ENCODE peak calls at places on chromosomes 12 and 14, in five cellular contexts. X is PC-3, K is HepG2, G is stomach, D is tibial artery. T is an unnamed sample. For H3K27me3, the result is how much of the 10 kb centered on the place peaks cover.

GRCh38 chr12:91103101-91103500 is 8.2 kb downstream of the LUM start:
- DNase-seq in X (no peak), K (no peak), G (no peak), D (no peak), T (no peak)

GRCh38 chr12:64560395-64561301 is 49.6 kb upstream of the RASSF3 start:
- DNase-seq in X (peak), K (no peak), G (no peak), D (no peak), T (peak)

GRCh38 chr12:46369095-46369473 is 3.5 kb downstream of the SLC38A2 start:
- DNase-seq in X (no peak), K (no peak), G (no peak), D (no peak), T (no peak)

GRCh38 chr12:49902399-49903350 is 1.0 kb downstream of the FAIM2 start:
- DNase-seq in X (no peak), K (no peak), G (no peak), D (no peak), T (no peak)

GRCh38 chr14:102316048-102316745 is 3.3 kb upstream of the ZNF839 start:
- DNase-seq in X (peak), K (peak), G (no peak), D (peak), T (no peak)

GRCh38 chr12:111259231-111259630 is 109.7 kb downstream of the PHETA1 start:
- DNase-seq in X (no peak), K (no peak), G (no peak), D (no peak), T (no peak)

GRCh38 chr12:109760031-109760929 is 46.7 kb downstream of the FAM222A start:
- DNase-seq in X (no peak), K (peak), G (peak), D (peak), T (no peak)

GRCh38 chr12:63423839-63424238 is 244.5 kb downstream of the DPY19L2 start:
- DNase-seq in X (no peak), K (no peak), G (no peak), D (no peak), T (no peak)

GRCh38 chr12:15788266-15789214 is 648 bp downstream of the EPS8 start:
- DNase-seq in X (peak), K (peak), G (peak), D (no peak), T (no peak)

GRCh38 chr12:105427883-105428282 is 97.4 kb downstream of the C12orf75 start:
- DNase-seq in X (peak), K (no peak), G (no peak), D (no peak), T (no peak)

GRCh38 chr12:39846971-39847661 is 227.5 kb upstream of the ABCD2 start:
- DNase-seq in X (no peak), K (peak), G (no peak), D (no peak), T (peak)

GRCh38 chr12:78916845-78917480 is 52.4 kb downstream of the SYT1 start:
- DNase-seq in X (peak), K (no peak), G (no peak), D (no peak), T (no peak)

GRCh38 chr12:51399893-51400292 is 8.7 kb upstream of the GALNT6 start:
- DNase-seq in X (no peak), K (peak), G (no peak), D (no peak), T (no peak)

GRCh38 chr12:105418232-105418631 is 87.7 kb downstream of the C12orf75 start:
- DNase-seq in X (peak), K (no peak), G (no peak), D (no peak), T (peak)

GRCh38 chr14:99550387-99550992 is 53.5 kb downstream of the CCDC85C start:
- DNase-seq in X (no peak), K (no peak), G (no peak), D (no peak), T (no peak)

GRCh38 chr12:8917751-8918150 is 3.4 kb downstream of the PHC1 start:
- DNase-seq in X (no peak), K (no peak), G (no peak), D (no peak), T (no peak)

GRCh38 chr14:94227029-94227428 is 52.9 kb downstream of the PPP4R4 start:
- DNase-seq in X (no peak), K (no peak), G (no peak), D (no peak), T (peak)

GRCh38 chr12:50934981-50935807 is 17.1 kb upstream of the HIGD1C start:
- DNase-seq in X (no peak), K (peak), G (no peak), D (no peak), T (peak)

GRCh38 chr14:51139221-51139681 is 44.3 kb upstream of the TRIM9 start:
- DNase-seq in X (no peak), K (no peak), G (no peak), D (no peak), T (no peak)

GRCh38 chr12:132497514-132498405 is 7.8 kb downstream of the FBRSL1 start:
- DNase-seq in X (no peak), K (no peak), G (no peak), D (no peak), T (no peak)

GRCh38 chr12:122100568-122100967 is 22.0 kb downstream of the MLXIP start:
- DNase-seq in X (no peak), K (no peak), G (no peak), D (no peak), T (no peak)

GRCh38 chr12:109393437-109394345 is 46.0 kb downstream of the MYO1H start:
- DNase-seq in X (peak), K (peak), G (peak), D (no peak), T (peak)

GRCh38 chr12:15664491-15664890 is 124.7 kb downstream of the EPS8 start:
- DNase-seq in X (peak), K (no peak), G (no peak), D (no peak), T (no peak)

GRCh38 chr12:32505067-32505466 is 105.7 kb downstream of the FGD4 start:
- DNase-seq in X (no peak), K (no peak), G (no peak), D (no peak), T (no peak)

GRCh38 chr12:67413577-67413976 is 144.4 kb downstream of the CAND1 start:
- DNase-seq in X (peak), K (no peak), G (no peak), D (no peak), T (no peak)

GRCh38 chr12:50103767-50104321 is at the start of gene GPD1:
- DNase-seq in X (peak), K (peak), G (peak), D (peak), T (no peak)

GRCh38 chr12:123431951-123432886 is 4.3 kb downstream of the RILPL2 start:
- DNase-seq in X (no peak), K (no peak), G (peak), D (no peak), T (no peak)

GRCh38 chr14:99724939-99725773 is 41.1 kb downstream of the CYP46A1 start:
- DNase-seq in X (no peak), K (no peak), G (no peak), D (peak), T (no peak)

GRCh38 chr12:13573698-13574321 is 377.3 kb downstream of the EMP1 start:
- DNase-seq in X (peak), K (no peak), G (no peak), D (no peak), T (no peak)

GRCh38 chr12:15698377-15698867 is 90.8 kb downstream of the EPS8 start:
- DNase-seq in X (no peak), K (no peak), G (no peak), D (no peak), T (no peak)

GRCh38 chr14:68800361-68800760 is 7.5 kb upstream of the ZFP36L1 start:
- DNase-seq in X (peak), K (no peak), G (no peak), D (no peak), T (no peak)

GRCh38 chr12:91984571-91984970 is 161.1 kb downstream of the BTG1 start:
- DNase-seq in X (peak), K (no peak), G (no peak), D (no peak), T (peak)

GRCh38 chr14:55745906-55746305 is 165.9 kb downstream of the KTN1 start:
- DNase-seq in X (no peak), K (no peak), G (no peak), D (no peak), T (no peak)

GRCh38 chr12:45543887-45544286 is 185.6 kb upstream of the ARID2 start:
- DNase-seq in X (peak), K (peak), G (peak), D (no peak), T (peak)

GRCh38 chr12:68100241-68100640 is 59.3 kb downstream of the IFNG start:
- DNase-seq in X (peak), K (no peak), G (no peak), D (no peak), T (no peak)

GRCh38 chr14:54023027-54023426 is 66.4 kb upstream of the BMP4 start:
- DNase-seq in X (no peak), K (no peak), G (no peak), D (no peak), T (no peak)

GRCh38 chr14:99647407-99647806 is 2.5 kb downstream of the HHIPL1 start:
- DNase-seq in X (no peak), K (no peak), G (no peak), D (no peak), T (no peak)

GRCh38 chr14:27528328-27528727 is 930.5 kb upstream of the NOVA1 start:
- DNase-seq in X (peak), K (peak), G (no peak), D (no peak), T (no peak)

GRCh38 chr14:101019974-101020710 is 116.6 kb upstream of the RTL1 start:
- DNase-seq in X (no peak), K (no peak), G (peak), D (peak), T (no peak)

GRCh38 chr12:130764475-130765185 is 48.5 kb upstream of the RIMBP2 start:
- DNase-seq in X (peak), K (no peak), G (no peak), D (no peak), T (no peak)

GRCh38 chr12:130762319-130762675 is 46.2 kb upstream of the RIMBP2 start:
- DNase-seq in X (no peak), K (no peak), G (no peak), D (no peak), T (no peak)

GRCh38 chr12:130765186-130765659 is 49.1 kb upstream of the RIMBP2 start:
- DNase-seq in X (peak), K (no peak), G (no peak), D (no peak), T (no peak)

GRCh38 chr12:130761537-130762318 is 45.6 kb upstream of the RIMBP2 start:
- DNase-seq in X (peak), K (peak), G (no peak), D (no peak), T (no peak)

DNA sequence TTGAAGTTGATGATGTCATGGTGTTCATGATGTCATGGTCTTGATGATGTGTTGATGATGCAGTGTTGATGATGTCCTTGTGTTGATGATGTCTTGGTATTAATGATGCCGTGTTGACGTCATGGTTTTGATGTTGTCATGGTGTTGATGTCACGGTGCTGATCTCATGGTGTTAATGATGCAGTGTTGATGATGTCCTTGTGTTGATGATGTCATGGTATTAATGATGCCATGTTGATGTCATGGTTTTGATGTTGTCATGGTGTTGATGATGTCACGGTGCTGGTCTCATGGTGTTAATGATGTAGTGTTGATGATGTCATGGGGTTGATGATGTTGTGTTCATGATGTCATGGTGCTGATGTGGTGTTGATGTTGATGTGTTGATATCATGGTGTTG is 48.0 kb upstream of the RIMBP2 start:
- DNase-seq in X (peak), K (no peak), G (no peak), D (no peak), T (no peak)
- H3K27me3 ChIP-seq in X (under half), K (under half), G (under half), D (under half), T (under half)

DNA sequence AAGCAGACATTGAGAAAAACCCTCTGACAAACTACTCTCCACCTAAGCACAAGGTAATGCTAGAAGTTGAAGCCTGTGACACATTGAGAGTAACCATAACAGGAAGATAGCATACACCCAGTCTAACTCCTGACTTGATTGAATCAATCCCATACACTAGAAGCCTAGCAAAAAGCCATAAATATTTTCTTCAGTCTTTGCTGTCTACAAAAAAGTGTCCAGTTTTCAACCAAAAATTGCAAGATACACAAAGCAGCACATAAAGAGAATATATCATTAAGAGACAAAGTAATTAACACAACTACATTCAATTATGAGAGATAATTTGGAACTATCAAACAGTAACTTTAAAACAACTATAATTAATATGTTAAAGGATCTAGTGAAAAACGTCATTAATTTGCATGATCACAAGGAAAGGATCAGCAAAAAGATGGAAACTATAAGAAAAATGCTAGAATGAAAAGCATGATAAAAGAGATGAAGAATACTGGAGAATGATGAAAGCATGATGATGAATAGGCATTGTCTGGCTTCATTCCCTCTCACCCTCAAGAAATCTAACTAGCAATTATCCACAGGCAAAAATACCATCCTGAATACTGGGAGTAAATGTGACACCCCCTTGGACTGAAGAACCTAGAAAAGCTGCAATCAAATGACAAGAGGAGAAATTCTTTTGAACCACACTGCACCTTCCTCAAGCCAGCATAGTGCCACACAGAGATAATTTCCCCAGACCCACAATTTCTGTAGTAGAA is 119.6 kb downstream of the LLPH start:
- DNase-seq in X (no peak), K (no peak), G (no peak), D (no peak), T (no peak)
- H3K4me3 ChIP-seq in X (no peak), K (no peak), G (no peak), D (no peak), T (no peak)

GRCh38 chr14:21852061-21852664 is 178.5 kb upstream of the OR4E1 start:
- DNase-seq in X (peak), K (peak), G (peak), D (no peak), T (no peak)
- TF ChIP-seq CTCF in X (peak), K (peak), G (no peak), D (peak), T (peak)

GRCh38 chr14:64841772-64842490 is 37.8 kb downstream of the SPTB start:
- DNase-seq in X (no peak), K (no peak), G (no peak), D (peak), T (no peak)

GRCh38 chr14:64845878-64846277 is 33.8 kb downstream of the SPTB start:
- DNase-seq in X (no peak), K (no peak), G (no peak), D (no peak), T (peak)

GRCh38 chr14:64844272-64844671 is 35.4 kb downstream of the SPTB start:
- DNase-seq in X (no peak), K (no peak), G (no peak), D (no peak), T (no peak)

GRCh38 chr14:64848239-64848638 is 31.5 kb downstream of the SPTB start:
- DNase-seq in X (no peak), K (no peak), G (no peak), D (no peak), T (no peak)

DNA sequence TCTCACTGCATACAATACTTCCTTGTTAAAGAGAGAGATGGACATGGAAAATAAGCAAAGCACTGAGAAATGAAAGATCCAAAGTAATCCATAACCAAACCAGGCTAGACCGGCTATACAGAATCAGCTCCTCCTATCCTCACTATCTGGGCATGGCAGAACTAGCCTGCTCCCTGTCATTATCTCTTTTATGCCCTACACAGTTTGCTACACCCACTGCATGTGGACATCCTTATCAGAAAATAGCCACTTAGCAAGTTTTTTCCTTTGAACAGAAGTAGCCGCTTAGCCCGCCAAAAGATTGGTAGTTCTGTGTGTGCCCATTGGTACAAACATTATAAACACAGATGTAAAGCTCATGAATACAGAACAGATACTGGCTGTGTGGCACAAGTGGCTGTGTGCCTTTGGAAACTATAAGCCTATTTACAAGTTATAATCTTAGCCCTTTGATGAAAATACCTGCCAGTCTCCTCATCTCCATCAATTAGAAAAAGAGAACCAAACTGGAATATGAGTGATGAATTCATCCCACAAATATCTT is 34.6 kb downstream of the SPTB start:
- DNase-seq in X (no peak), K (no peak), G (no peak), D (no peak), T (no peak)
- H3K27me3 ChIP-seq in X (half or more), K (under half), G (under half), D (under half), T (half or more)

GRCh38 chr14:61761557-61761956 is 663 bp upstream of the SNAPC1 start:
- DNase-seq in X (no peak), K (no peak), G (no peak), D (no peak), T (no peak)
- H3K4me3 ChIP-seq in X (peak), K (peak), G (peak), D (peak), T (peak)

GRCh38 chr12:30836656-30837445 is 82.1 kb upstream of the CAPRIN2 start:
- DNase-seq in X (peak), K (no peak), G (no peak), D (no peak), T (no peak)

GRCh38 chr12:30839643-30840190 is 85.0 kb upstream of the CAPRIN2 start:
- DNase-seq in X (no peak), K (no peak), G (no peak), D (no peak), T (no peak)

GRCh38 chr12:30840715-30841114 is 85.8 kb upstream of the TSPAN11 start:
- DNase-seq in X (no peak), K (no peak), G (no peak), D (no peak), T (no peak)

GRCh38 chr12:30835216-30835615 is 80.5 kb upstream of the CAPRIN2 start:
- DNase-seq in X (no peak), K (no peak), G (no peak), D (no peak), T (no peak)

DNA sequence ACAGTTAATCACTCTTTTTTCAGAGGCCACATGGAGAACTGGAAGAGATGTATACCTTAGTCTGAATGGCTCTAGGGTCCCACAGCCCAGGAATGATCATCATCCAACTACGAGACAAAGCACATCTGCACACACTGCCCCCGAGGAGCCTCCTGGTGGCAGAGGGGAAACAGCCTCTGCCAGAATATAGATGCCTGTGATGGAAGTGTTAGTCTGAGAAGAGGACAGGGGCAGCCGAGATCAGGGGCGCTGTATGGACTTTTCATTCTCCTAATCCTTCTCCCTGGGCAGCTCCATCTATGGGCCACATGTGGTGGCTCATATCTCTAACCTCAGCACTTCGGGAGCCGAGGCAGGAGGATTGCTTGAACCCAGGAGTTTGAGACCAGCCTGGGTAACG is 82.8 kb upstream of the CAPRIN2 start:
- DNase-seq in X (no peak), K (no peak), G (no peak), D (no peak), T (no peak)
- TF ChIP-seq CTCF in X (no peak), K (no peak), G (no peak), D (no peak), T (peak)

GRCh38 chr12:53971129-53971528 is 1.8 kb upstream of the HOXC11 start:
- DNase-seq in X (no peak), K (no peak), G (no peak), D (no peak), T (no peak)

GRCh38 chr12:53969588-53970259 is 3.2 kb upstream of the HOXC11 start:
- DNase-seq in X (no peak), K (no peak), G (no peak), D (peak), T (no peak)

GRCh38 chr12:53972152-53972702 is 699 bp upstream of the HOXC11 start:
- DNase-seq in X (peak), K (no peak), G (no peak), D (peak), T (no peak)

GRCh38 chr12:53971686-53972085 is 1.2 kb upstream of the HOXC11 start:
- DNase-seq in X (no peak), K (no peak), G (no peak), D (no peak), T (no peak)

DNA sequence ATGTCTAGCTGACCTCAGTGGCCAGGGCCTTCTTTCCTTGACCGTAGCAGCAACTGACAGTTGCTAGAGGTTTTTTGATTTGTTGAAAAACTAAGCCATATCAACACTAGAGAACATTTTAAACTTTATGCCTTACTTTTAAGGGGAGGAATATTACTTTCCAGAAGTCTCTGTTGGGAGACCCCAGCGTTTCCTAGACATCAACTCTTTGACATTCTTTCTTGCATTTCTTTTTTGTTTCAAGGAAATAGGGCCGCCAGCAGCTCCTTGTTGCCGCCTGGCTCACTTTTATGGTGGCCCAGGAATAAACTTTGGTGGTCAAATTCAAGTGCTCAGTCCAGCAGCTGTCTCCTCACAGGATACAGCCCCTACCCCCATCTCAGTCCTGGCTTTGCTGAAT is 2.5 kb upstream of the HOXC11 start:
- DNase-seq in X (no peak), K (no peak), G (no peak), D (no peak), T (no peak)
- H3K27me3 ChIP-seq in X (under half), K (under half), G (half or more), D (under half), T (half or more)

GRCh38 chr14:104933721-104934379 is 9.2 kb downstream of the PLD4 start:
- DNase-seq in X (no peak), K (no peak), G (no peak), D (peak), T (no peak)
- H3K4me3 ChIP-seq in X (no peak), K (no peak), G (peak), D (peak), T (no peak)